ENCODE peak calls at places on chromosome 9, in seven cellular contexts. L is choroid plexus epithelial cell, J is astrocyte of the spinal cord, H is brain microvascular endothelial cell, P is spleen, K is OCI-LY7, X is dorsolateral prefrontal cortex. T is an unnamed sample.

GRCh38 chr9:134559013-134559412 is 82.6 kb upstream of the COL5A1 start:
- DNase-seq in H (no peak), J (no peak), K (no peak), X (peak; percentile 32), P (peak; percentile 25), L (no peak), T (no peak)

GRCh38 chr9:109020581-109020980 is 7.3 kb upstream of the CTNNAL1 start:
- DNase-seq in H (no peak), J (no peak), L (peak; percentile 3), K (no peak), X (no peak), P (no peak), T (peak; percentile 44)

GRCh38 chr9:25557645-25558300 is 120.5 kb downstream of the TUSC1 start:
- DNase-seq in P (no peak), K (no peak), X (no peak), L (peak; percentile 1), J (no peak), H (no peak), T (no peak)

GRCh38 chr9:132754236-132754635 is 84.0 kb downstream of the GTF3C4 start:
- DNase-seq in P (no peak), J (no peak), X (no peak), K (no peak), L (no peak), H (no peak), T (no peak)

GRCh38 chr9:98080346-98080745 is 23.8 kb downstream of the NANS start:
- DNase-seq in H (no peak), X (no peak), K (no peak), L (peak; percentile 59), P (no peak), J (no peak), T (no peak)

GRCh38 chr9:33458444-33458843 is 11.1 kb upstream of the AQP3 start:
- DNase-seq in L (no peak), J (no peak), P (no peak), H (no peak), K (peak; percentile 52), X (no peak), T (peak; percentile 96)

GRCh38 chr9:8539681-8540197 is 740.2 kb upstream of the DMAC1 start:
- DNase-seq in J (no peak), P (no peak), H (no peak), K (no peak), L (no peak), X (no peak), T (no peak)

GRCh38 chr9:89869774-89870173 is 265.0 kb downstream of the GADD45G start:
- DNase-seq in X (peak; percentile 17), J (no peak), P (peak; percentile 17), L (no peak), H (no peak), K (no peak), T (no peak)

GRCh38 chr9:20373263-20373662 is 249.0 kb downstream of the MLLT3 start:
- DNase-seq in P (no peak), H (no peak), X (no peak), K (peak; percentile 75), L (no peak), J (no peak), T (no peak)

GRCh38 chr9:73149371-73150067 is 2.1 kb upstream of the ANXA1 start:
- DNase-seq in P (no peak), H (peak; percentile 83), X (no peak), L (peak; percentile 91), K (no peak), J (peak; percentile 91), T (peak; percentile 94)

GRCh38 chr9:117418111-117418510 is 3.3 kb upstream of the ASTN2 start:
- DNase-seq in K (no peak), P (no peak), L (no peak), X (no peak), H (no peak), J (no peak), T (no peak)

GRCh38 chr9:34690983-34691382 is at the start of gene CCL19:
- DNase-seq in J (no peak), K (no peak), X (peak; percentile 28), H (no peak), P (no peak), L (no peak), T (no peak)

GRCh38 chr9:129682381-129682780 is 16.9 kb downstream of the PRRX2 start:
- DNase-seq in X (no peak), P (no peak), J (no peak), L (no peak), K (no peak), H (no peak), T (no peak)

GRCh38 chr9:18059043-18059442 is 414.9 kb upstream of the ADAMTSL1 start:
- DNase-seq in L (no peak), X (no peak), J (no peak), P (no peak), H (no peak), K (no peak), T (no peak)

GRCh38 chr9:18059447-18059846 is 414.5 kb upstream of the ADAMTSL1 start:
- DNase-seq in X (no peak), P (no peak), H (no peak), L (no peak), J (no peak), K (no peak), T (no peak)

GRCh38 chr9:18061856-18062255 is 412.1 kb upstream of the ADAMTSL1 start:
- DNase-seq in X (no peak), J (no peak), P (no peak), K (no peak), L (no peak), H (no peak), T (peak; percentile 72)

GRCh38 chr9:18061332-18061731 is 412.6 kb upstream of the ADAMTSL1 start:
- DNase-seq in L (no peak), P (no peak), K (no peak), J (no peak), H (no peak), X (no peak), T (no peak)

GRCh38 chr9:18060304-18060934 is 413.5 kb upstream of the ADAMTSL1 start:
- DNase-seq in K (no peak), L (no peak), H (no peak), P (no peak), J (no peak), X (no peak), T (peak; percentile 81)
- TF ChIP-seq CTCF in K (peak; percentile 73), L (no peak), H (peak; percentile 13), P (no peak), J (peak; percentile 29), X (peak; percentile 10), T (no peak)

GRCh38 chr9:68950188-68950587 is 63.7 kb downstream of the PRKACG start:
- DNase-seq in L (no peak), J (no peak), X (no peak), H (no peak), P (no peak), K (no peak), T (no peak)

GRCh38 chr9:68947842-68948569 is 65.9 kb downstream of the PRKACG start:
- DNase-seq in K (no peak), X (no peak), P (no peak), J (no peak), H (no peak), L (no peak), T (peak; percentile 17)

GRCh38 chr9:68950689-68951088 is 63.2 kb downstream of the PRKACG start:
- DNase-seq in J (no peak), L (no peak), X (no peak), K (no peak), H (no peak), P (no peak), T (no peak)

GRCh38 chr9:68947015-68947414 is 66.9 kb downstream of the PRKACG start:
- DNase-seq in H (no peak), K (no peak), P (no peak), J (no peak), X (no peak), L (no peak), T (no peak)

DNA sequence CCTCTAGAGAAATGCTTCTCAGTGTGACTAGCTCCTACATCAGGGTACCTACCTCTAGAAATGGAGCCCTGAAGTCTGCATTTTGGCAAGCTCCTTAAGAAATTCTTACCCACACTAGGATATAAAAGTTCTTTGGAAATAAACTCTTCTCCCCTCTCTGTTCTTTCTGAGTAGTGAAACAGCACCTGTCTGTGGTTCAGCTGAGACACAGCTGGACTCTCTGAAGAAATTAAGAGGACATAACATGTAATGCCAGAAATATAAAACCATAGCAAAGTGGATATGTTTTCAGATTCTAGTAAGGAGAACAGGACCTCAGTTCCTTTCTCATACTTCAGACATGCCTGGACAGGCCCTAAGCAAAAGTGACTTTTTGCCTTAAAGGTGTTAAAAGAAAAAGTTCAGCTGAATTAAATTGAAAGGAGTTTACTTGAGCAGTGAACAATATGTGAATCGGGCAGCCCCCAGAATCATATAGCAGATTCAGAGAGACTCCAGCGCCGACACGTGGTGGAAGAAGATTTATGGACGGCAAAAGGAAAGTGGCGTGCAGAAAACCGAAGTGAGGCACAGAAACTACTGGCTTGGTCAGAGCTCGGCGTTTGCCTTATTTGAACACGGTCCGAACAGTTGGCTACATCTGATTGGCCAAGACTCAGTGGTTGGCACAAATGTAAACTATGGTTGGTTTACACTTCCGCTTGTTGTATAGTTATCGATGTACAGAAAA is 64.5 kb downstream of the PRKACG start:
- DNase-seq in X (no peak), K (peak; percentile 76), H (no peak), J (no peak), P (no peak), L (peak; percentile 30), T (peak; percentile 32)
- H3K4me3 ChIP-seq in X (no peak overlapping the region), K (no peak overlapping the region), H (no peak overlapping the region), J (no peak overlapping the region), P (no peak overlapping the region), L (no peak overlapping the region), T (no peak overlapping the region)

DNA sequence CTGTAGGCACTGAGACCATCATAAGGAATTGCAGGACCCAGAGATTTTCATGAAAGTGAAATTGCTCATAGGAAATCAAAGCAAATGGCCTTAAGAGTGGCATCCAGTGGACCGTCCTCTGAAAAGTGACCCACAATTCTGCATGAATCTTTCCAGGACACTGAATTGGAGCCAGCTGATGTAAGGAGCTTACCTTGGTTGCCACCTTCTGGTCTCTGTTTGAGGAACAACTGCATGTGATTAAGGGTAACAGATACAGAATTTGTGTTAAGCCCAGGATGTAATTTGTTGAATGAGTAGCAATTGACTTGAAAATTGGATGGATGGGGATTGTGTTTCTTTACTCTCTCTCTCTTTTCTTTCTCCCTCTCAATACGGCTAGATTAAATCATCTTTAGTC is 49.9 kb upstream of the GAS1 start:
- DNase-seq in K (no peak), P (no peak), H (no peak), L (peak; percentile 49), J (no peak), X (no peak), T (peak; percentile 56)
- TF ChIP-seq CTCF in K (no peak), P (no peak), H (peak; percentile 26), L (peak; percentile 38), J (peak; percentile 9), X (no peak), T (peak; percentile 56)

DNA sequence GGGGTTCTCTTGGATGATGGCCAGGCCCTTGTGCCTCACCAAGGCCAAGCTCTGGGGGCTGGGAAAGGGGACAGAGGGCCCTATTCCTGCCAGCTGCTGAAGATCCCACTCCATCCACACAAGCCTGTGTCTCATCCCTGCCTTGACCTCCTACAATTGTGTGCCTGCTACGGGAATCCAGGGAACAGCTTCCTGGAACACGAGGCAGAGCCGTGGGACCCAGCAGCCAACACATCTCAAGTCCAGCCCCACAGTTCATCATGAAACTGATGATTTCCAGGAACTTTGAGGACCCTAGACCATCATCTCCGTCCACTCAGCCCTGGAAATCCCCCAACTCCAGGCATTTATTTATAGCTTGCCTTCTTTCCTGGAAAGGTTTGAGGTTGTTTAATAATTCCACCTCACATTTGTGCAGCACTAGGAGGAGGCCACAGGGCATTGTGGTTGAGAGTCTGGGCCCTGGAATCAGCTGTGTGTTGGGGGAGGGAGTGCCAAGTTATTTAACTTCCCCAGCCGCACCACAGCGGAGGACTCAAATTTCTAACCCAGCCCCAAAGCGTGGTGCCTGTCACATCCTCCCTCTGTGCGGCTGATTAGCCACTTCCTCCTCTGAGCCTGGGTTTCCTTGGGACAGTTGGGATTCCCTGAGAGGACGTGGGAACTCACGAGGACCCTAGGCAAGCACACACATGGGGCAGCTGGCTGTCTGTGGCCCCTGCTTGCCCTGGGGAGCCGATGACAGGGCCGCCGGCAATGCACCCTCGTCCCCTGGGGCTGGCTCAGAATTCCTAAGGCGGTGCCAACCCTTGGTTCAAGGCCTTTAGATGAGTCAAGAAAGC is 58.2 kb upstream of the GGTA1 start:
- DNase-seq in K (peak; percentile 31), J (peak; percentile 95), L (peak; percentile 90), P (peak; percentile 85), X (no peak), H (peak; percentile 90), T (peak; percentile 74)
- H3K4me3 ChIP-seq in K (no peak overlapping the region), J (no peak overlapping the region), L (no peak overlapping the region), P (no peak overlapping the region), X (no peak overlapping the region), H (no peak overlapping the region), T (no peak overlapping the region)